ENCODE peak calls at places on chromosomes 12 and 14, in seven cellular contexts. C is heart left ventricle; Z is effector memory CD4-positive, alpha-beta T cell; W is cardiac muscle cell; R is sigmoid colon; M is HCT116; S is SJSA1. X is an unnamed sample. For H3K4me1 and H3K27me3, the result is how much of the 10 kb centered on the place peaks cover.

GRCh38 chr12:104956870-104957301 is 1.2 kb downstream of the SLC41A2 start:
- DNase-seq in Z (no peak), C (no peak), S (no peak), R (no peak), M (no peak), W (peak), X (no peak)

GRCh38 chr12:65891987-65892481 is 67.8 kb downstream of the HMGA2 start:
- DNase-seq in Z (no peak), C (peak), R (peak), S (peak), W (peak), M (peak), X (peak)

GRCh38 chr12:75086086-75087038 is 123.3 kb downstream of the KCNC2 start:
- DNase-seq in Z (no peak), W (no peak), C (no peak), S (no peak), R (no peak), M (no peak), X (peak)

GRCh38 chr12:124739953-124740561 is 123.6 kb downstream of the SCARB1 start:
- DNase-seq in S (no peak), Z (no peak), W (peak), M (no peak), C (peak), R (no peak), X (no peak)

GRCh38 chr14:52998376-52999010 is 47.6 kb upstream of the FERMT2 start:
- DNase-seq in C (no peak), S (no peak), M (no peak), Z (no peak), W (peak), R (no peak), X (no peak)

GRCh38 chr12:114850853-114851252 is 166.9 kb upstream of the TBX3 start:
- DNase-seq in R (no peak), S (no peak), M (no peak), C (no peak), W (no peak), Z (no peak), X (no peak)

GRCh38 chr12:82966160-82966559 is 279.5 kb downstream of the TMTC2 start:
- DNase-seq in C (no peak), R (no peak), S (no peak), M (no peak), W (peak), Z (no peak), X (no peak)

GRCh38 chr14:56247495-56248087 is 129.4 kb downstream of the PELI2 start:
- DNase-seq in S (no peak), C (no peak), R (no peak), W (peak), Z (no peak), M (peak), X (no peak)

GRCh38 chr12:47835831-47836155 is 16.1 kb upstream of the HDAC7 start:
- DNase-seq in S (no peak), Z (no peak), C (no peak), R (peak), W (no peak), M (no peak), X (peak)
- H3K4me1 ChIP-seq in S (under half), Z (under half), C (under half), R (under half), W (under half), M (under half), X (under half)

GRCh38 chr12:32893458-32893857 is 3.1 kb downstream of the PKP2 start:
- DNase-seq in R (no peak), Z (no peak), M (no peak), W (peak), S (no peak), C (no peak), X (no peak)
- H3K27me3 ChIP-seq in R (under half), Z (under half), M (under half), W (under half), S (under half), C (under half), X (under half)

DNA sequence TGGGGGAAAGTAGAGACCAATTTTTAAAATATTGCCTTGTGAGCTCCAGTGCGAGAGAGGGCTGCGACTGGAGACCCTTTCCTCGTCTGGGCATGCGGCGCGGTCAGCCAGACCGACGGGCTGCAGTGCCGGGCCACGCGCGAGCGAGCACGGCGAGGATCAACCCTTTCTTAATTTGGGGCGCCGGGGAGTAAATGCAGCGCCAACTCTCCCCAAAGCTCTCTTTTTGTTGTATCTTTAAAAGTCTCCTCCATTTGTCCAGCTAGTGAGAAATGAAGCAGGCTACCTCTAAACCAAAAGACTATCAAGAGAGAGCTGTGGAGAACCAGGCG is 1.5 kb downstream of the SIX1 start:
- DNase-seq in S (peak), C (no peak), M (no peak), W (no peak), Z (no peak), R (no peak), X (peak)
- H3K4me3 ChIP-seq in S (peak), C (no peak), M (peak), W (peak), Z (no peak), R (peak), X (peak)

GRCh38 chr12:116125084-116125483 is 152.4 kb downstream of the MED13L start:
- DNase-seq in R (no peak), W (no peak), C (no peak), Z (no peak), M (no peak), S (no peak), X (no peak)

GRCh38 chr12:116125981-116126566 is 151.4 kb downstream of the MED13L start:
- DNase-seq in R (no peak), W (peak), Z (no peak), M (no peak), C (no peak), S (no peak), X (peak)

GRCh38 chr12:116127858-116128257 is 149.6 kb downstream of the MED13L start:
- DNase-seq in R (no peak), Z (no peak), M (no peak), C (no peak), S (no peak), W (no peak), X (no peak)

GRCh38 chr12:116128779-116129178 is 148.7 kb downstream of the MED13L start:
- DNase-seq in C (no peak), W (no peak), Z (no peak), R (no peak), M (no peak), S (no peak), X (no peak)

GRCh38 chr12:116126610-116127009 is 150.9 kb downstream of the MED13L start:
- DNase-seq in M (no peak), Z (no peak), R (no peak), S (no peak), W (peak), C (no peak), X (no peak)
- H3K4me1 ChIP-seq in M (under half), Z (under half), R (under half), S (half or more), W (half or more), C (half or more), X (half or more)

GRCh38 chr12:120653611-120654010 is 13.2 kb downstream of the CABP1 start:
- DNase-seq in S (no peak), R (no peak), Z (no peak), W (no peak), M (no peak), C (no peak), X (no peak)
- H3K27me3 ChIP-seq in S (under half), R (under half), Z (under half), W (under half), M (under half), C (under half), X (under half)

DNA sequence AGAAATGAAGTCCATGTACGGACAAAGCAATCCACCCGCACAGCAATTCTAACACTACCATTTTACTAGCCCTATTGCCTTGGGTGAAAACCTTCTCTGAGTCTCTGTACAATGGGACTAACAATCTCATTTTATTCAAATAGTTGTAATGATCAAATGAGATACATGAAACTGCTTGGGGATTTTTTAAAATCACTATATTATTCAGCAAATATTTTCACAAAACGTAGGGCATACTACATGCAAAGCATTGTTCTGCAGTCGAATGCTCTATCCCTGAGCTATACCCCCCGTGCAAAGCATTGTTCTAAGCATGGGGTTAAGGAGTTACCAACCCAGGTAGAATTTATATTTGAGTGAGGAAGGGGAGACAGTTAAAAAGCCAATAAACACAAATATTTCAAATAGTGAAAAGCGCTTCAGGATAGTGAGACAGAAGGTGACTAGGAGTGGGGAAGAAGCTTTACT is 554 bp upstream of the ATF7 start:
- DNase-seq in C (no peak), W (no peak), Z (no peak), R (no peak), M (no peak), S (no peak), X (no peak)
- H3K4me3 ChIP-seq in C (peak), W (peak), Z (peak), R (peak), M (peak), S (peak), X (peak)

X was measured in SJCRH30.